ENCODE peak calls at places on chromosomes 13 and 19, in six cellular contexts. One of them, this sample, is unnamed.

GRCh38 chr13:21800847-21801616 is 130.2 kb downstream of the FGF9 start:
- DNase-seq in stimulated activated CD4-positive, alpha-beta T cell treated with anti-CD3 and anti-CD28 coated beads, Interleukin-12 subunit alpha, Interleukin-12 subunit beta, amount 100 ng/mL, for 48 hours: no peak
- DNase-seq in GM03348: peak; percentile 16
- DNase-seq in DMS153: no peak
- DNase-seq in NCI-H460: no peak
- DNase-seq in NCI-H446: no peak
- DNase-seq in this sample: no peak

GRCh38 chr13:78785764-78786163 is 126.8 kb upstream of the OBI1 start:
- DNase-seq in GM03348: no peak
- DNase-seq in NCI-H460: no peak
- DNase-seq in DMS153: no peak
- DNase-seq in NCI-H446: no peak
- DNase-seq in stimulated activated CD4-positive, alpha-beta T cell treated with anti-CD3 and anti-CD28 coated beads, Interleukin-12 subunit alpha, Interleukin-12 subunit beta, amount 100 ng/mL, for 48 hours: no peak
- DNase-seq in this sample: no peak

GRCh38 chr13:38159710-38160109 is 189.9 kb upstream of the UFM1 start:
- DNase-seq in stimulated activated CD4-positive, alpha-beta T cell treated with anti-CD3 and anti-CD28 coated beads, Interleukin-12 subunit alpha, Interleukin-12 subunit beta, amount 100 ng/mL, for 48 hours: no peak
- DNase-seq in DMS153: no peak
- DNase-seq in GM03348: no peak
- DNase-seq in NCI-H446: no peak
- DNase-seq in NCI-H460: no peak
- DNase-seq in this sample: no peak

GRCh38 chr13:36981156-36981743 is 17.9 kb downstream of the ALG5 start:
- DNase-seq in NCI-H460: peak; percentile 40
- DNase-seq in GM03348: peak; percentile 69
- DNase-seq in NCI-H446: no peak
- DNase-seq in DMS153: peak; percentile 35
- DNase-seq in stimulated activated CD4-positive, alpha-beta T cell treated with anti-CD3 and anti-CD28 coated beads, Interleukin-12 subunit alpha, Interleukin-12 subunit beta, amount 100 ng/mL, for 48 hours: no peak
- DNase-seq in this sample: no peak

GRCh38 chr13:46575321-46575721 is 22.4 kb downstream of the LRCH1 start:
- DNase-seq in NCI-H460: no peak
- DNase-seq in NCI-H446: no peak
- DNase-seq in GM03348: no peak
- DNase-seq in stimulated activated CD4-positive, alpha-beta T cell treated with anti-CD3 and anti-CD28 coated beads, Interleukin-12 subunit alpha, Interleukin-12 subunit beta, amount 100 ng/mL, for 48 hours: no peak
- DNase-seq in DMS153: no peak
- DNase-seq in this sample: no peak

GRCh38 chr19:46515879-46516350 is 20.2 kb upstream of the PNMA8B start:
- DNase-seq in GM03348: peak; percentile 80
- DNase-seq in NCI-H446: no peak
- DNase-seq in NCI-H460: peak; percentile 19
- DNase-seq in stimulated activated CD4-positive, alpha-beta T cell treated with anti-CD3 and anti-CD28 coated beads, Interleukin-12 subunit alpha, Interleukin-12 subunit beta, amount 100 ng/mL, for 48 hours: no peak
- DNase-seq in DMS153: no peak
- DNase-seq in this sample: peak; percentile 33

GRCh38 chr19:45408830-45409593 is 2.6 kb downstream of the POLR1G start:
- DNase-seq in GM03348: no peak
- DNase-seq in stimulated activated CD4-positive, alpha-beta T cell treated with anti-CD3 and anti-CD28 coated beads, Interleukin-12 subunit alpha, Interleukin-12 subunit beta, amount 100 ng/mL, for 48 hours: no peak
- DNase-seq in DMS153: no peak
- DNase-seq in NCI-H446: no peak
- DNase-seq in NCI-H460: no peak
- DNase-seq in this sample: no peak

GRCh38 chr19:38908854-38909253 is 3.1 kb downstream of the CCER2 start:
- DNase-seq in DMS153: no peak
- DNase-seq in NCI-H446: no peak
- DNase-seq in NCI-H460: no peak
- DNase-seq in stimulated activated CD4-positive, alpha-beta T cell treated with anti-CD3 and anti-CD28 coated beads, Interleukin-12 subunit alpha, Interleukin-12 subunit beta, amount 100 ng/mL, for 48 hours: no peak
- DNase-seq in GM03348: no peak
- DNase-seq in this sample: no peak

GRCh38 chr13:67096418-67096817 is 133.7 kb downstream of the PCDH9 start:
- DNase-seq in GM03348: no peak
- DNase-seq in NCI-H446: no peak
- DNase-seq in DMS153: no peak
- DNase-seq in NCI-H460: no peak
- DNase-seq in stimulated activated CD4-positive, alpha-beta T cell treated with anti-CD3 and anti-CD28 coated beads, Interleukin-12 subunit alpha, Interleukin-12 subunit beta, amount 100 ng/mL, for 48 hours: no peak
- DNase-seq in this sample: no peak

GRCh38 chr19:42554046-42554575 is 25.8 kb upstream of the CEACAM1 start:
- DNase-seq in DMS153: no peak
- DNase-seq in NCI-H460: no peak
- DNase-seq in stimulated activated CD4-positive, alpha-beta T cell treated with anti-CD3 and anti-CD28 coated beads, Interleukin-12 subunit alpha, Interleukin-12 subunit beta, amount 100 ng/mL, for 48 hours: no peak
- DNase-seq in NCI-H446: no peak
- DNase-seq in GM03348: no peak
- DNase-seq in this sample: no peak

GRCh38 chr13:102244617-102245227 is 157.1 kb downstream of the FGF14 start:
- DNase-seq in GM03348: no peak
- DNase-seq in NCI-H446: no peak
- DNase-seq in DMS153: no peak
- DNase-seq in NCI-H460: no peak
- DNase-seq in stimulated activated CD4-positive, alpha-beta T cell treated with anti-CD3 and anti-CD28 coated beads, Interleukin-12 subunit alpha, Interleukin-12 subunit beta, amount 100 ng/mL, for 48 hours: no peak
- DNase-seq in this sample: no peak

GRCh38 chr19:29724102-29724641 is 9.1 kb upstream of the C19orf12 start:
- DNase-seq in NCI-H446: no peak
- DNase-seq in DMS153: no peak
- DNase-seq in NCI-H460: no peak
- DNase-seq in GM03348: peak; percentile 19
- DNase-seq in stimulated activated CD4-positive, alpha-beta T cell treated with anti-CD3 and anti-CD28 coated beads, Interleukin-12 subunit alpha, Interleukin-12 subunit beta, amount 100 ng/mL, for 48 hours: no peak
- DNase-seq in this sample: no peak

GRCh38 chr19:13952154-13953020 is at the start of gene DCAF15:
- DNase-seq in NCI-H446: peak; percentile 98
- DNase-seq in GM03348: peak; percentile 100
- DNase-seq in NCI-H460: peak; percentile 98
- DNase-seq in DMS153: peak; percentile 99
- DNase-seq in stimulated activated CD4-positive, alpha-beta T cell treated with anti-CD3 and anti-CD28 coated beads, Interleukin-12 subunit alpha, Interleukin-12 subunit beta, amount 100 ng/mL, for 48 hours: peak; percentile 98
- DNase-seq in this sample: peak; percentile 99

GRCh38 chr13:44003481-44003880 is 123.8 kb downstream of the LACC1 start:
- DNase-seq in GM03348: no peak
- DNase-seq in stimulated activated CD4-positive, alpha-beta T cell treated with anti-CD3 and anti-CD28 coated beads, Interleukin-12 subunit alpha, Interleukin-12 subunit beta, amount 100 ng/mL, for 48 hours: no peak
- DNase-seq in NCI-H460: no peak
- DNase-seq in DMS153: no peak
- DNase-seq in NCI-H446: no peak
- DNase-seq in this sample: no peak

GRCh38 chr13:97630725-97631124 is 196.8 kb downstream of the RAP2A start:
- DNase-seq in stimulated activated CD4-positive, alpha-beta T cell treated with anti-CD3 and anti-CD28 coated beads, Interleukin-12 subunit alpha, Interleukin-12 subunit beta, amount 100 ng/mL, for 48 hours: no peak
- DNase-seq in NCI-H460: no peak
- DNase-seq in GM03348: no peak
- DNase-seq in NCI-H446: no peak
- DNase-seq in DMS153: no peak
- DNase-seq in this sample: no peak

GRCh38 chr19:52369463-52370340 is at the start of gene ZNF880:
- DNase-seq in NCI-H460: no peak
- DNase-seq in GM03348: peak; percentile 98
- DNase-seq in stimulated activated CD4-positive, alpha-beta T cell treated with anti-CD3 and anti-CD28 coated beads, Interleukin-12 subunit alpha, Interleukin-12 subunit beta, amount 100 ng/mL, for 48 hours: peak; percentile 87
- DNase-seq in DMS153: peak; percentile 61
- DNase-seq in NCI-H446: no peak
- DNase-seq in this sample: peak; percentile 76

GRCh38 chr19:5114713-5115112 is 145.8 kb downstream of the KDM4B start:
- DNase-seq in NCI-H460: no peak
- DNase-seq in NCI-H446: no peak
- DNase-seq in DMS153: no peak
- DNase-seq in stimulated activated CD4-positive, alpha-beta T cell treated with anti-CD3 and anti-CD28 coated beads, Interleukin-12 subunit alpha, Interleukin-12 subunit beta, amount 100 ng/mL, for 48 hours: no peak
- DNase-seq in GM03348: no peak
- DNase-seq in this sample: no peak

GRCh38 chr19:6740589-6741348 is 1.3 kb downstream of the TRIP10 start:
- DNase-seq in stimulated activated CD4-positive, alpha-beta T cell treated with anti-CD3 and anti-CD28 coated beads, Interleukin-12 subunit alpha, Interleukin-12 subunit beta, amount 100 ng/mL, for 48 hours: no peak
- DNase-seq in GM03348: peak; percentile 54
- DNase-seq in NCI-H460: no peak
- DNase-seq in DMS153: peak; percentile 13
- DNase-seq in NCI-H446: no peak
- DNase-seq in this sample: peak; percentile 65

GRCh38 chr13:91567485-91568207 is 169.2 kb downstream of the GPC5 start:
- DNase-seq in DMS153: no peak
- DNase-seq in NCI-H446: no peak
- DNase-seq in NCI-H460: no peak
- DNase-seq in stimulated activated CD4-positive, alpha-beta T cell treated with anti-CD3 and anti-CD28 coated beads, Interleukin-12 subunit alpha, Interleukin-12 subunit beta, amount 100 ng/mL, for 48 hours: no peak
- DNase-seq in GM03348: no peak
- DNase-seq in this sample: no peak

GRCh38 chr13:30708541-30708940 is 26.8 kb upstream of the ALOX5AP start:
- DNase-seq in stimulated activated CD4-positive, alpha-beta T cell treated with anti-CD3 and anti-CD28 coated beads, Interleukin-12 subunit alpha, Interleukin-12 subunit beta, amount 100 ng/mL, for 48 hours: no peak
- DNase-seq in NCI-H460: no peak
- DNase-seq in NCI-H446: no peak
- DNase-seq in DMS153: no peak
- DNase-seq in GM03348: peak; percentile 45
- DNase-seq in this sample: no peak

GRCh38 chr19:39483141-39483540 is 2.5 kb downstream of the TIMM50 start:
- DNase-seq in DMS153: no peak
- DNase-seq in NCI-H460: no peak
- DNase-seq in GM03348: no peak
- DNase-seq in stimulated activated CD4-positive, alpha-beta T cell treated with anti-CD3 and anti-CD28 coated beads, Interleukin-12 subunit alpha, Interleukin-12 subunit beta, amount 100 ng/mL, for 48 hours: no peak
- DNase-seq in NCI-H446: no peak
- DNase-seq in this sample: no peak

GRCh38 chr19:13339869-13340268 is 166.4 kb downstream of the CACNA1A start:
- DNase-seq in NCI-H446: no peak
- DNase-seq in NCI-H460: no peak
- DNase-seq in stimulated activated CD4-positive, alpha-beta T cell treated with anti-CD3 and anti-CD28 coated beads, Interleukin-12 subunit alpha, Interleukin-12 subunit beta, amount 100 ng/mL, for 48 hours: no peak
- DNase-seq in GM03348: no peak
- DNase-seq in DMS153: no peak
- DNase-seq in this sample: no peak

GRCh38 chr19:281156-281853 is 9.9 kb downstream of the PLPP2 start:
- DNase-seq in NCI-H446: no peak
- DNase-seq in NCI-H460: no peak
- DNase-seq in GM03348: no peak
- DNase-seq in DMS153: no peak
- DNase-seq in stimulated activated CD4-positive, alpha-beta T cell treated with anti-CD3 and anti-CD28 coated beads, Interleukin-12 subunit alpha, Interleukin-12 subunit beta, amount 100 ng/mL, for 48 hours: no peak
- DNase-seq in this sample: no peak

GRCh38 chr19:31279436-31279765 is 69.8 kb downstream of the TSHZ3 start:
- DNase-seq in stimulated activated CD4-positive, alpha-beta T cell treated with anti-CD3 and anti-CD28 coated beads, Interleukin-12 subunit alpha, Interleukin-12 subunit beta, amount 100 ng/mL, for 48 hours: no peak
- DNase-seq in DMS153: no peak
- DNase-seq in GM03348: no peak
- DNase-seq in NCI-H460: no peak
- DNase-seq in NCI-H446: no peak
- DNase-seq in this sample: no peak

GRCh38 chr13:104021806-104022397 is 955.7 kb upstream of the SLC10A2 start:
- DNase-seq in DMS153: no peak
- DNase-seq in NCI-H446: no peak
- DNase-seq in GM03348: no peak
- DNase-seq in NCI-H460: no peak
- DNase-seq in stimulated activated CD4-positive, alpha-beta T cell treated with anti-CD3 and anti-CD28 coated beads, Interleukin-12 subunit alpha, Interleukin-12 subunit beta, amount 100 ng/mL, for 48 hours: no peak
- DNase-seq in this sample: no peak

GRCh38 chr13:69496951-69497350 is 610.7 kb upstream of the ATXN8OS start:
- DNase-seq in DMS153: no peak
- DNase-seq in NCI-H446: no peak
- DNase-seq in NCI-H460: no peak
- DNase-seq in GM03348: no peak
- DNase-seq in stimulated activated CD4-positive, alpha-beta T cell treated with anti-CD3 and anti-CD28 coated beads, Interleukin-12 subunit alpha, Interleukin-12 subunit beta, amount 100 ng/mL, for 48 hours: no peak
- DNase-seq in this sample: no peak

GRCh38 chr13:56886398-56886797 is 254.3 kb upstream of the PRR20A start:
- DNase-seq in NCI-H446: no peak
- DNase-seq in stimulated activated CD4-positive, alpha-beta T cell treated with anti-CD3 and anti-CD28 coated beads, Interleukin-12 subunit alpha, Interleukin-12 subunit beta, amount 100 ng/mL, for 48 hours: no peak
- DNase-seq in GM03348: no peak
- DNase-seq in NCI-H460: no peak
- DNase-seq in DMS153: no peak
- DNase-seq in this sample: no peak

GRCh38 chr13:44188257-44188656 is 185.4 kb upstream of the SERP2 start:
- DNase-seq in stimulated activated CD4-positive, alpha-beta T cell treated with anti-CD3 and anti-CD28 coated beads, Interleukin-12 subunit alpha, Interleukin-12 subunit beta, amount 100 ng/mL, for 48 hours: no peak
- DNase-seq in NCI-H446: no peak
- DNase-seq in NCI-H460: no peak
- DNase-seq in GM03348: peak; percentile 18
- DNase-seq in DMS153: no peak
- DNase-seq in this sample: peak; percentile 52

GRCh38 chr19:6800991-6801396 is 28.5 kb downstream of the VAV1 start:
- DNase-seq in GM03348: peak; percentile 61
- DNase-seq in DMS153: peak; percentile 55
- DNase-seq in stimulated activated CD4-positive, alpha-beta T cell treated with anti-CD3 and anti-CD28 coated beads, Interleukin-12 subunit alpha, Interleukin-12 subunit beta, amount 100 ng/mL, for 48 hours: no peak
- DNase-seq in NCI-H460: peak; percentile 95
- DNase-seq in NCI-H446: no peak
- DNase-seq in this sample: peak; percentile 90

GRCh38 chr19:44789943-44790467 is 12.3 kb downstream of the CBLC start:
- DNase-seq in DMS153: no peak
- DNase-seq in NCI-H460: no peak
- DNase-seq in NCI-H446: no peak
- DNase-seq in GM03348: no peak
- DNase-seq in stimulated activated CD4-positive, alpha-beta T cell treated with anti-CD3 and anti-CD28 coated beads, Interleukin-12 subunit alpha, Interleukin-12 subunit beta, amount 100 ng/mL, for 48 hours: no peak
- DNase-seq in this sample: peak; percentile 24

GRCh38 chr19:45919678-45920077 is 5.1 kb upstream of the NANOS2 start:
- DNase-seq in NCI-H460: no peak
- DNase-seq in GM03348: no peak
- DNase-seq in stimulated activated CD4-positive, alpha-beta T cell treated with anti-CD3 and anti-CD28 coated beads, Interleukin-12 subunit alpha, Interleukin-12 subunit beta, amount 100 ng/mL, for 48 hours: no peak
- DNase-seq in NCI-H446: no peak
- DNase-seq in DMS153: no peak
- DNase-seq in this sample: no peak

GRCh38 chr13:109383683-109384082 is 402.7 kb downstream of the IRS2 start:
- DNase-seq in NCI-H460: no peak
- DNase-seq in stimulated activated CD4-positive, alpha-beta T cell treated with anti-CD3 and anti-CD28 coated beads, Interleukin-12 subunit alpha, Interleukin-12 subunit beta, amount 100 ng/mL, for 48 hours: no peak
- DNase-seq in GM03348: peak; percentile 36
- DNase-seq in NCI-H446: no peak
- DNase-seq in DMS153: no peak
- DNase-seq in this sample: no peak

GRCh38 chr13:80618777-80619176 is 277.9 kb upstream of the SPRY2 start:
- DNase-seq in DMS153: no peak
- DNase-seq in stimulated activated CD4-positive, alpha-beta T cell treated with anti-CD3 and anti-CD28 coated beads, Interleukin-12 subunit alpha, Interleukin-12 subunit beta, amount 100 ng/mL, for 48 hours: no peak
- DNase-seq in NCI-H460: no peak
- DNase-seq in NCI-H446: no peak
- DNase-seq in GM03348: no peak
- DNase-seq in this sample: no peak

GRCh38 chr13:73215807-73216206 is 157.0 kb downstream of the KLF5 start:
- DNase-seq in NCI-H446: no peak
- DNase-seq in DMS153: no peak
- DNase-seq in stimulated activated CD4-positive, alpha-beta T cell treated with anti-CD3 and anti-CD28 coated beads, Interleukin-12 subunit alpha, Interleukin-12 subunit beta, amount 100 ng/mL, for 48 hours: no peak
- DNase-seq in GM03348: peak; percentile 59
- DNase-seq in NCI-H460: no peak
- DNase-seq in this sample: no peak

GRCh38 chr19:23203841-23204344 is 46.3 kb downstream of the ZNF724 start:
- DNase-seq in GM03348: no peak
- DNase-seq in NCI-H446: no peak
- DNase-seq in DMS153: no peak
- DNase-seq in stimulated activated CD4-positive, alpha-beta T cell treated with anti-CD3 and anti-CD28 coated beads, Interleukin-12 subunit alpha, Interleukin-12 subunit beta, amount 100 ng/mL, for 48 hours: no peak
- DNase-seq in NCI-H460: no peak
- DNase-seq in this sample: no peak

GRCh38 chr13:75825161-75825560 is 189.0 kb downstream of the LMO7 start:
- DNase-seq in NCI-H460: no peak
- DNase-seq in NCI-H446: no peak
- DNase-seq in DMS153: no peak
- DNase-seq in GM03348: no peak
- DNase-seq in stimulated activated CD4-positive, alpha-beta T cell treated with anti-CD3 and anti-CD28 coated beads, Interleukin-12 subunit alpha, Interleukin-12 subunit beta, amount 100 ng/mL, for 48 hours: no peak
- DNase-seq in this sample: no peak